ENCODE peak calls at places on chromosomes 2 and 18, in six cellular contexts. O, M, B, F, J and H are unnamed samples.

GRCh38 chr2:85106489-85107180 is 26.6 kb upstream of the TCF7L1 start:
- DNase-seq in O (peak), F (peak), M (no peak), B (no peak), J (no peak), H (peak)

GRCh38 chr18:30134020-30134419 is 908.5 kb downstream of the DSC3 start:
- DNase-seq in M (no peak), F (no peak), O (no peak), J (no peak), B (no peak), H (no peak)

GRCh38 chr2:16012626-16013501 is 72.5 kb downstream of the MYCN start:
- DNase-seq in M (no peak), F (no peak), B (peak), O (no peak), J (peak), H (peak)

GRCh38 chr2:1910562-1911256 is 166.4 kb upstream of the PXDN start:
- DNase-seq in B (no peak), F (no peak), O (no peak), M (no peak), J (no peak), H (no peak)

GRCh38 chr2:197073701-197074433 is 147.4 kb upstream of the PGAP1 start:
- DNase-seq in F (no peak), O (no peak), J (no peak), B (no peak), M (no peak), H (no peak)

GRCh38 chr2:98020992-98021713 is 25.4 kb upstream of the TMEM131 start:
- DNase-seq in J (no peak), O (no peak), F (no peak), B (no peak), M (no peak), H (no peak)

GRCh38 chr2:65790676-65790935 is 358.2 kb upstream of the SPRED2 start:
- DNase-seq in O (no peak), M (peak), F (no peak), J (no peak), B (peak), H (no peak)

GRCh38 chr2:73020657-73021370 is 50.7 kb downstream of the SFXN5 start:
- DNase-seq in J (peak), B (no peak), M (no peak), F (peak), O (peak), H (peak)

GRCh38 chr18:14781671-14782070 is 33.7 kb downstream of the ANKRD30B start:
- DNase-seq in J (no peak), O (no peak), F (no peak), B (no peak), M (peak), H (no peak)

GRCh38 chr2:218756599-218757377 is 25.2 kb upstream of the CYP27A1 start:
- DNase-seq in M (no peak), J (no peak), O (no peak), F (no peak), B (no peak), H (no peak)

GRCh38 chr2:36322108-36322507 is 33.5 kb upstream of the CRIM1 start:
- DNase-seq in O (peak), M (no peak), F (peak), B (peak), J (no peak), H (no peak)

GRCh38 chr2:157497603-157498314 is 53.9 kb upstream of the CYTIP start:
- DNase-seq in B (no peak), F (peak), O (peak), J (no peak), M (peak), H (peak)

GRCh38 chr2:172050506-172051125 is 34.7 kb upstream of the DLX1 start:
- DNase-seq in F (no peak), M (no peak), J (no peak), B (no peak), O (no peak), H (no peak)

GRCh38 chr18:6327895-6328623 is 86.7 kb downstream of the L3MBTL4 start:
- DNase-seq in J (no peak), M (no peak), B (no peak), O (no peak), F (no peak), H (no peak)

GRCh38 chr18:59054892-59055291 is 84.8 kb upstream of the SEC11C start:
- DNase-seq in J (no peak), O (no peak), F (peak), M (no peak), B (no peak), H (no peak)

GRCh38 chr2:145123606-145124005 is 603.7 kb upstream of the ZEB2 start:
- DNase-seq in O (peak), F (peak), M (no peak), J (no peak), B (no peak), H (no peak)

GRCh38 chr2:235467586-235467985 is 26.3 kb upstream of the AGAP1 start:
- DNase-seq in F (no peak), B (no peak), J (no peak), M (no peak), O (peak), H (no peak)

GRCh38 chr2:7237476-7237875 is 320.3 kb downstream of the RNF144A start:
- DNase-seq in B (no peak), F (no peak), O (no peak), J (no peak), M (no peak), H (no peak)
- H3K14ac ChIP-seq in B (no peak), F (no peak), O (no peak), J (no peak), M (no peak), H (no peak)

GRCh38 chr2:96114903-96115581 is 1.3 kb downstream of the ADRA2B start:
- DNase-seq in B (no peak), J (no peak), O (no peak), M (no peak), F (no peak), H (no peak)
- H3K14ac ChIP-seq in B (no peak), J (no peak), O (no peak), M (peak), F (no peak), H (no peak)

GRCh38 chr2:60659026-60659425 is 97.0 kb upstream of the PAPOLG start:
- DNase-seq in J (no peak), M (no peak), B (no peak), F (no peak), O (no peak), H (no peak)
- H3K14ac ChIP-seq in J (no peak), M (no peak), B (no peak), F (no peak), O (no peak), H (no peak)

GRCh38 chr2:232437130-232437620 is 18.8 kb upstream of the ALPI start:
- DNase-seq in F (no peak), M (no peak), B (peak), J (no peak), O (no peak), H (no peak)
- H3K14ac ChIP-seq in F (no peak), M (no peak), B (no peak), J (no peak), O (no peak), H (no peak)

GRCh38 chr2:101368371-101368770 is 18.9 kb downstream of the CREG2 start:
- DNase-seq in B (no peak), O (no peak), F (no peak), M (no peak), J (no peak), H (peak)
- H3K14ac ChIP-seq in B (no peak), O (no peak), F (no peak), M (peak), J (no peak), H (no peak)

GRCh38 chr18:28044036-28044435 is 132.9 kb downstream of the CDH2 start:
- DNase-seq in O (no peak), B (no peak), M (no peak), F (no peak), J (no peak), H (no peak)

GRCh38 chr18:28043631-28044030 is 133.3 kb downstream of the CDH2 start:
- DNase-seq in B (no peak), J (no peak), F (no peak), M (no peak), O (no peak), H (no peak)

GRCh38 chr18:28048612-28049011 is 128.3 kb downstream of the CDH2 start:
- DNase-seq in B (no peak), O (no peak), F (no peak), J (no peak), M (no peak), H (no peak)

GRCh38 chr18:28045880-28046279 is 131.1 kb downstream of the CDH2 start:
- DNase-seq in J (no peak), F (no peak), B (no peak), O (peak), M (no peak), H (no peak)

GRCh38 chr18:28045176-28045810 is 131.6 kb downstream of the CDH2 start:
- DNase-seq in B (no peak), J (no peak), O (peak), M (no peak), F (peak), H (no peak)
- H3K14ac ChIP-seq in B (peak), J (no peak), O (peak), M (no peak), F (no peak), H (no peak)

DNA sequence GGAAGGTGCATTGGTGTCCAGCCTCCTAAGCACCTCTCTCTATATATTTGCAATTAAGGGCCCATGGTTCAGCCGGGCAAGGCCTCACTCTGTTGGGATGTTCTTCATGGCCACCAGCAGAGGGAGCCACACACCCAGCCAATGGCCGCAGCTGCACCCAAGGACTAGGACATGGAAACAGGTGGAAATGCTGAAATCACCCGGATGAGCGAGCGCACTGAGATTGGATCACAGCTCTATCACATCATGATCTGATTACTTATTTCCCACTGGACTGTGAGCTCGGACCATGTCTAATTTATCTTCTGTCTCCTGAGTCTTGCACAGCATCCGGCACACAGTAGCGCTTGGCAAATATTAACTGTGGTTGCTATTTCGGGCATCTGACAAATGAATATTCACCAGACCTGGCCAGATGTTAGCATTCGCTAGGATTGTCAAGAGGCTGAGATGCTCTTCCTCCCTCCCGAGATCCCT is 31.2 kb downstream of the KIF3C start:
- DNase-seq in F (peak), J (peak), M (peak), O (peak), B (peak), H (peak)
- H3K14ac ChIP-seq in F (no peak), J (no peak), M (no peak), O (no peak), B (no peak), H (no peak)

GRCh38 chr2:45072862-45073237 is 63.6 kb upstream of the SIX2 start:
- DNase-seq in J (peak), M (no peak), F (no peak), B (peak), O (no peak), H (no peak)
- H3K14ac ChIP-seq in J (no peak), M (no peak), F (no peak), B (no peak), O (no peak), H (no peak)

GRCh38 chr18:8869696-8870095 is 164.3 kb downstream of the MTCL1 start:
- DNase-seq in M (no peak), F (no peak), B (no peak), J (no peak), O (no peak), H (no peak)

GRCh38 chr18:8870528-8870927 is 165.2 kb downstream of the MTCL1 start:
- DNase-seq in B (no peak), J (no peak), M (no peak), F (no peak), O (no peak), H (peak)

GRCh38 chr18:8866679-8867078 is 161.3 kb downstream of the MTCL1 start:
- DNase-seq in F (no peak), M (no peak), J (no peak), B (no peak), O (no peak), H (no peak)

GRCh38 chr18:8868276-8868675 is 162.9 kb downstream of the MTCL1 start:
- DNase-seq in B (no peak), O (no peak), M (no peak), J (no peak), F (no peak), H (no peak)

DNA sequence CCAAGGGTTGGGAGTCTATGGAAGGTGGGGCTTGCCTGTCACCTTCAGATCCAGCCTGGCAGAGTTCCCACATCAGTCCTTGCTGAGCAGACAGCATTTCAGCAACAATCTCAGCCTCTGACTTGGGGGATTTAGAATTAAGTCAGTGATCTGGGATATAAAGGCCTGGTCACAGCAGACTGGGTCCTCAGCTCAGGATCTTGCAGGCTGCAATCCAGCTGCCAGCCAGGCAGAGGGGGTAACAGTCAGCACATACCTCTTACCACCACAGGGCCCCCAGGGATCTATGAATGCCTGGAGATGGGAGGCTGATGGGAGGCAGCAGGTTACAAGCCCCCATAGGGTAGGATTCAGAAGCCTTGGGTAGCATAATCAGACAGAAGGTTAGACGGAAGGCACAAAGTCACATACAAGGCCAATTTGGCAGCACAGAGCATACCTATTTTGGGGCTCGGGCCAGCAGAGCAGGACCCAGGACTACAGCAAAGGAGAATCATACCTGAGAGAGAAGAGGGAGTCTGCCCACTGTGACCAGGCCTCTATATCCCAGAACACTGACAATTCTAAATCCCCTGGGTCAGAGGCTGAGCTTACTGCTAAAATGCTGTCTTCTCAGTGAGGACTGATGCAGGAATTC is 163.5 kb downstream of the MTCL1 start:
- DNase-seq in F (no peak), J (no peak), B (no peak), M (no peak), O (no peak), H (no peak)
- H3K14ac ChIP-seq in F (no peak), J (no peak), B (no peak), M (no peak), O (no peak), H (no peak)